ENCODE peak calls at places on chromosomes 6 and 20, in nine cellular contexts. T is fibroblast of the conjunctiva; A is skeletal muscle cell; G is activated CD4-positive, CD25-positive, alpha-beta regulatory T cell; I is GM20000; Q is midbrain; Z is glomerular endothelial cell; S is smooth muscle cell of the brain vasculature; W is HTR-8/SVneo. L is an unnamed sample.

GRCh38 chr6:134795696-134796095 is 154.2 kb downstream of the ALDH8A1 start:
- DNase-seq in I (no peak), Q (no peak), T (no peak), Z (no peak), G (no peak), W (no peak), S (no peak), A (no peak), L (no peak)

GRCh38 chr6:160929831-160930230 is 61.7 kb upstream of the MAP3K4 start:
- DNase-seq in I (no peak), Q (no peak), T (no peak), A (no peak), W (no peak), G (no peak), Z (no peak), S (no peak), L (no peak)

GRCh38 chr20:53872561-53873248 is 197.7 kb downstream of the BCAS1 start:
- DNase-seq in Q (no peak), W (no peak), S (no peak), G (no peak), A (no peak), T (no peak), I (no peak), Z (no peak), L (no peak)

GRCh38 chr20:576156-576555 is 32.6 kb upstream of the CSNK2A1 start:
- DNase-seq in Q (no peak), G (no peak), S (no peak), W (no peak), A (no peak), T (no peak), Z (no peak), I (no peak), L (no peak)

GRCh38 chr6:94862116-94862515 is 715.2 kb upstream of the MANEA start:
- DNase-seq in G (no peak), Q (no peak), A (no peak), W (no peak), I (no peak), Z (no peak), T (no peak), S (no peak), L (no peak)

GRCh38 chr6:83155794-83156193 is 37.3 kb downstream of the PGM3 start:
- DNase-seq in Z (no peak), W (no peak), Q (no peak), S (no peak), I (no peak), T (no peak), G (no peak), A (no peak), L (no peak)

GRCh38 chr6:80658926-80659325 is 552.5 kb downstream of the BCKDHB start:
- DNase-seq in T (no peak), Z (no peak), A (no peak), G (no peak), Q (no peak), W (no peak), I (no peak), S (no peak), L (no peak)

GRCh38 chr6:150741633-150742200 is 123.8 kb upstream of the MTHFD1L start:
- DNase-seq in A (no peak), T (no peak), G (peak; percentile 2), Q (no peak), I (peak; percentile 42), S (no peak), W (no peak), Z (no peak), L (no peak)